ENCODE peak calls at places on chromosomes 16 and 17, in nine cellular contexts. M, L, S, B, G, F, D, Q and N are unnamed samples.

GRCh38 chr17:6701719-6702118 is 11.4 kb downstream of the SLC13A5 start:
- DNase-seq in Q (peak), S (peak), M (peak), G (peak), F (peak), B (peak), L (no peak), D (no peak), N (peak)

GRCh38 chr17:78717431-78717980 is 64.6 kb downstream of the CYTH1 start:
- DNase-seq in F (peak), L (no peak), B (peak), M (no peak), D (peak), Q (peak), S (no peak), G (no peak), N (no peak)

GRCh38 chr16:15484662-15485061 is 50.3 kb downstream of the BMERB1 start:
- DNase-seq in M (no peak), L (no peak), B (no peak), G (no peak), F (no peak), D (peak), S (no peak), Q (no peak), N (no peak)

GRCh38 chr17:6090253-6090652 is 20.1 kb downstream of the WSCD1 start:
- DNase-seq in B (no peak), G (no peak), L (peak), D (no peak), M (no peak), F (peak), S (no peak), Q (no peak), N (no peak)

GRCh38 chr17:69898606-69899005 is 176.4 kb upstream of the KCNJ16 start:
- DNase-seq in G (no peak), S (no peak), D (no peak), M (no peak), F (no peak), L (no peak), Q (no peak), B (no peak), N (no peak)

GRCh38 chr17:60510031-60510430 is 16.0 kb downstream of the APPBP2 start:
- DNase-seq in B (no peak), F (no peak), G (no peak), M (no peak), L (no peak), S (no peak), Q (no peak), D (no peak), N (peak)

GRCh38 chr16:1989826-1990335 is at the start of gene SYNGR3:
- DNase-seq in S (no peak), D (no peak), M (no peak), Q (no peak), L (no peak), G (no peak), F (no peak), B (no peak), N (no peak)

GRCh38 chr16:31333686-31334649 is 21.0 kb upstream of the ITGAX start:
- DNase-seq in M (peak), D (peak), S (no peak), G (no peak), B (no peak), L (no peak), F (peak), Q (no peak), N (peak)

GRCh38 chr17:48162305-48162934 is 54.9 kb downstream of the SNX11 start:
- DNase-seq in G (no peak), D (no peak), Q (no peak), L (no peak), B (no peak), M (no peak), S (no peak), F (no peak), N (no peak)

GRCh38 chr16:86481607-86482006 is 28.7 kb upstream of the FOXF1 start:
- DNase-seq in B (no peak), Q (no peak), G (no peak), F (no peak), M (no peak), S (no peak), D (no peak), L (no peak), N (peak)

GRCh38 chr17:56602292-56603130 is 9.0 kb downstream of the NOG start:
- DNase-seq in B (no peak), S (no peak), Q (no peak), D (no peak), L (no peak), F (no peak), G (peak), M (peak), N (no peak)

GRCh38 chr17:29682987-29683386 is 60.3 kb upstream of the CORO6 start:
- DNase-seq in M (no peak), S (no peak), B (peak), D (no peak), G (no peak), F (peak), Q (no peak), L (no peak), N (no peak)

GRCh38 chr17:63398680-63399079 is 47.4 kb downstream of the CYB561 start:
- DNase-seq in D (no peak), B (no peak), M (no peak), L (no peak), S (no peak), G (no peak), F (no peak), Q (no peak), N (peak)

GRCh38 chr17:57016066-57016763 is 38.3 kb downstream of the SCPEP1 start:
- DNase-seq in F (no peak), L (no peak), D (no peak), G (no peak), M (no peak), S (no peak), B (no peak), Q (no peak), N (no peak)

GRCh38 chr17:699350-699749 is 15.3 kb downstream of the VPS53 start:
- DNase-seq in L (no peak), G (no peak), S (no peak), F (peak), B (peak), D (peak), Q (no peak), M (no peak), N (peak)

GRCh38 chr17:57943140-57943539 is 12.1 kb downstream of the CUEDC1 start:
- DNase-seq in B (no peak), L (peak), Q (no peak), G (no peak), M (peak), S (no peak), D (no peak), F (no peak), N (peak)

GRCh38 chr16:11484691-11485258 is 101.9 kb downstream of the LITAF start:
- DNase-seq in M (no peak), Q (no peak), L (peak), S (no peak), D (no peak), G (no peak), F (peak), B (peak), N (peak)

GRCh38 chr17:79053251-79053925 is 21.2 kb upstream of the ENGASE start:
- DNase-seq in F (peak), M (no peak), D (no peak), S (no peak), G (no peak), L (peak), Q (no peak), B (peak), N (peak)